ENCODE peak calls at places on chromosomes 4 and X, in seven cellular contexts. H is activated gamma-delta T cell treated with anti-CD3 and anti-CD28 coated beads, Interleukin-2, amount 50 U/mL, for 16 hours; Q is left lung; L is foreskin fibroblast; T is CD4-positive, alpha-beta memory T cell; R is T-helper 1 cell; E is iris pigment epithelial cell. Z is an unnamed sample.

GRCh38 chr4:151792525-151792924 is 31.7 kb upstream of the GATB start:
- DNase-seq in T (no peak), R (no peak), E (no peak), H (no peak), Q (no peak), L (no peak), Z (no peak)

GRCh38 chr4:56958111-56958517 is 19.3 kb downstream of the NOA1 start:
- DNase-seq in R (no peak), E (peak; percentile 99), H (no peak), Q (no peak), T (no peak), L (peak; percentile 88), Z (no peak)

GRCh38 chrX:73581002-73581628 is 18.1 kb downstream of the CHIC1 start:
- DNase-seq in T (no peak), H (no peak), E (no peak), L (no peak), R (no peak), Q (no peak), Z (no peak)

GRCh38 chrX:1358793-1359476 is 22.4 kb downstream of the IL3RA start:
- DNase-seq in R (no peak), Q (no peak), H (no peak), T (no peak), L (no peak), E (no peak), Z (no peak)

GRCh38 chr4:165016971-165017370 is 14.8 kb upstream of the TRIM60 start:
- DNase-seq in L (no peak), H (no peak), R (no peak), Q (no peak), T (no peak), E (peak; percentile 2), Z (no peak)

GRCh38 chr4:13036841-13037240 is 447.3 kb downstream of the RAB28 start:
- DNase-seq in L (no peak), H (no peak), T (no peak), E (no peak), Q (no peak), R (no peak), Z (no peak)

GRCh38 chr4:8907596-8908205 is 36.1 kb upstream of the HMX1 start:
- DNase-seq in T (no peak), Q (peak; percentile 75), R (no peak), H (no peak), E (no peak), L (no peak), Z (no peak)

GRCh38 chrX:10156199-10157031 is at the start of gene CLCN4:
- DNase-seq in E (peak; percentile 37), Q (peak; percentile 90), L (peak; percentile 22), T (no peak), R (no peak), H (no peak), Z (no peak)

GRCh38 chr4:125517831-125518230 is 203.1 kb downstream of the FAT4 start:
- DNase-seq in Q (no peak), E (no peak), T (no peak), L (no peak), R (no peak), H (no peak), Z (no peak)

GRCh38 chr4:150315175-150315574 is 236.9 kb downstream of the DCLK2 start:
- DNase-seq in E (no peak), H (no peak), R (no peak), T (no peak), L (no peak), Q (no peak), Z (no peak)

GRCh38 chr4:181896609-181897008 is 346.6 kb upstream of the TENM3 start:
- DNase-seq in H (no peak), L (no peak), Q (no peak), T (no peak), E (no peak), R (no peak), Z (no peak)

GRCh38 chrX:135985123-135985973 is at the start of gene SLC9A6:
- DNase-seq in E (peak; percentile 45), H (peak; percentile 47), L (peak; percentile 44), Q (peak; percentile 93), T (peak; percentile 74), R (peak; percentile 42), Z (peak; percentile 65)

GRCh38 chr4:125849869-125850268 is 535.1 kb downstream of the FAT4 start:
- DNase-seq in Q (no peak), E (peak; percentile 77), H (no peak), R (no peak), T (no peak), L (peak; percentile 20), Z (no peak)